ENCODE peak calls at places on chromosomes 7 and 10, in four cellular contexts. One of them, this sample, is unnamed.

GRCh38 chr7:139681463-139681755 is 96.4 kb downstream of the HIPK2 start:
- DNase-seq in AG04449: no peak
- DNase-seq in progenitor cell of endocrine pancreas: no peak
- DNase-seq in thoracic aorta: no peak
- DNase-seq in this sample: no peak

GRCh38 chr10:52703451-52703850 is 69.1 kb downstream of the MBL2 start:
- DNase-seq in progenitor cell of endocrine pancreas: no peak
- DNase-seq in thoracic aorta: no peak
- DNase-seq in AG04449: no peak
- DNase-seq in this sample: no peak

GRCh38 chr10:62456611-62457101 is 82.5 kb downstream of the ZNF365 start:
- DNase-seq in thoracic aorta: no peak
- DNase-seq in progenitor cell of endocrine pancreas: no peak
- DNase-seq in AG04449: no peak
- DNase-seq in this sample: no peak

GRCh38 chr7:157433628-157434027 is 96.8 kb downstream of the DNAJB6 start:
- DNase-seq in thoracic aorta: no peak
- DNase-seq in AG04449: no peak
- DNase-seq in progenitor cell of endocrine pancreas: no peak
- DNase-seq in this sample: no peak

GRCh38 chr10:22931948-22932347 is 4.1 kb downstream of the ARMC3 start:
- DNase-seq in AG04449: no peak
- DNase-seq in progenitor cell of endocrine pancreas: no peak
- DNase-seq in thoracic aorta: no peak
- DNase-seq in this sample: no peak

GRCh38 chr10:128963246-128964099 is 503.6 kb upstream of the MGMT start:
- DNase-seq in progenitor cell of endocrine pancreas: no peak
- DNase-seq in thoracic aorta: no peak
- DNase-seq in AG04449: no peak
- DNase-seq in this sample: no peak

GRCh38 chr7:115707236-115707635 is 323.3 kb downstream of the TFEC start:
- DNase-seq in AG04449: no peak
- DNase-seq in thoracic aorta: no peak
- DNase-seq in progenitor cell of endocrine pancreas: no peak
- DNase-seq in this sample: no peak

GRCh38 chr10:36073796-36074345 is 431.8 kb upstream of the FZD8 start:
- DNase-seq in AG04449: no peak
- DNase-seq in progenitor cell of endocrine pancreas: no peak
- DNase-seq in thoracic aorta: no peak
- DNase-seq in this sample: no peak

GRCh38 chr10:5666324-5667220 is at the start of gene ASB13:
- DNase-seq in thoracic aorta: no peak
- DNase-seq in AG04449: no peak
- DNase-seq in progenitor cell of endocrine pancreas: peak
- DNase-seq in this sample: peak
- TF ChIP-seq CTCF in thoracic aorta: no peak
- TF ChIP-seq CTCF in AG04449: no peak
- TF ChIP-seq CTCF in progenitor cell of endocrine pancreas: peak
- TF ChIP-seq CTCF in this sample: no peak

GRCh38 chr10:34824870-34825269 is 9.8 kb upstream of the PARD3 start:
- DNase-seq in AG04449: no peak
- DNase-seq in thoracic aorta: no peak
- DNase-seq in progenitor cell of endocrine pancreas: no peak
- DNase-seq in this sample: no peak

GRCh38 chr10:34825433-34825832 is 10.3 kb upstream of the PARD3 start:
- DNase-seq in progenitor cell of endocrine pancreas: no peak
- DNase-seq in thoracic aorta: no peak
- DNase-seq in AG04449: no peak
- DNase-seq in this sample: no peak

GRCh38 chr10:34817586-34817985 is 2.5 kb upstream of the PARD3 start:
- DNase-seq in AG04449: no peak
- DNase-seq in progenitor cell of endocrine pancreas: no peak
- DNase-seq in thoracic aorta: no peak
- DNase-seq in this sample: no peak

GRCh38 chr10:34826221-34826620 is 11.1 kb upstream of the PARD3 start:
- DNase-seq in progenitor cell of endocrine pancreas: no peak
- DNase-seq in thoracic aorta: no peak
- DNase-seq in AG04449: no peak
- DNase-seq in this sample: no peak

GRCh38 chr10:34821587-34822585 is 6.8 kb upstream of the PARD3 start:
- DNase-seq in thoracic aorta: no peak
- DNase-seq in progenitor cell of endocrine pancreas: no peak
- DNase-seq in AG04449: no peak
- DNase-seq in this sample: no peak
- TF ChIP-seq CTCF in thoracic aorta: no peak
- TF ChIP-seq CTCF in progenitor cell of endocrine pancreas: no peak
- TF ChIP-seq CTCF in AG04449: no peak
- TF ChIP-seq CTCF in this sample: no peak

DNA sequence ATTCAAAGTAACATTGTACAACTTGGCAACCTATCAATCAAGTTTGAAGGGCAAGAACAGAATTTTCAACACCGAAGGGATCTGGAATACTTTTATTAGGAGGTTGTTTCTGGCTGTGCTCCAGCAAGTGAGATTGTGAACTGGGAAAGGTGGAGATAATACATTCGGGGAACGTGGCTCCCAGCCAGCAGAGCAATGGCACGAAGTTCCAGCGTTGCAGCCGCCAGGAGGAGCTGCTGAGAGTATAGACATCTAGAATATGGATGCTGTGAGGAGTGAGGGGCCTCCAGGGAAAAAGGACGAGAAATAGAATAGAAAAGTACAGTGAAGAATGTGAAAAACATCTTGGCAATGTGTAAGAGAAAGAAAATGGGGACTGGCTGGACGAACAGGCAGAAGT is 69.5 kb downstream of the TCERG1L start:
- DNase-seq in progenitor cell of endocrine pancreas: peak
- DNase-seq in thoracic aorta: no peak
- DNase-seq in AG04449: no peak
- DNase-seq in this sample: peak
- TF ChIP-seq CTCF in progenitor cell of endocrine pancreas: peak
- TF ChIP-seq CTCF in thoracic aorta: no peak
- TF ChIP-seq CTCF in AG04449: no peak
- TF ChIP-seq CTCF in this sample: peak

DNA sequence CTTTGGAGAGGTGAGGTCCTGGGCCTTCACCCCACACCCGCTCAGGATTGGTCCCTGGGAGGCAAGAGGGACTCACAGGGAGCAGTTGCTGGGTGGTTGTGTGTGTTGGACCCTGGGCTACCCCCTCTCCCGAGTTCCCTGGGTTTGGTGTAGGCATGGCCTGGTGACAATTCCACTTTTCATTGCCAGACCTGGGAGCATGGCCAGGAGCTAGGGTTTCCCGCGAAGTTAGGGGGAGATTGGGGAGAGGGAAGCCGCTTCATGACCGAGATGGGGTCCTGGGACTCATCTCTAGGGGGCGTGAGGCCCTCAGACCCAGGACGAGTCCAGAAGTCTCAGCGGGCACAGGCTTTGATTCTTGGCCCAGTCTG is 579 bp downstream of the PALD1 start:
- DNase-seq in thoracic aorta: no peak
- DNase-seq in AG04449: no peak
- DNase-seq in progenitor cell of endocrine pancreas: no peak
- DNase-seq in this sample: no peak
- TF ChIP-seq CTCF in thoracic aorta: no peak
- TF ChIP-seq CTCF in AG04449: no peak
- TF ChIP-seq CTCF in progenitor cell of endocrine pancreas: peak
- TF ChIP-seq CTCF in this sample: no peak

GRCh38 chr7:149546331-149546730 is 48.7 kb upstream of the ZNF746 start:
- DNase-seq in thoracic aorta: no peak
- DNase-seq in AG04449: no peak
- DNase-seq in progenitor cell of endocrine pancreas: no peak
- DNase-seq in this sample: no peak

GRCh38 chr7:149544028-149544427 is 46.4 kb upstream of the ZNF746 start:
- DNase-seq in progenitor cell of endocrine pancreas: no peak
- DNase-seq in AG04449: no peak
- DNase-seq in thoracic aorta: no peak
- DNase-seq in this sample: no peak

GRCh38 chr7:149552778-149553177 is 55.2 kb upstream of the ZNF746 start:
- DNase-seq in AG04449: no peak
- DNase-seq in progenitor cell of endocrine pancreas: no peak
- DNase-seq in thoracic aorta: no peak
- DNase-seq in this sample: no peak

GRCh38 chr7:149547126-149547525 is 49.5 kb upstream of the ZNF746 start:
- DNase-seq in AG04449: no peak
- DNase-seq in progenitor cell of endocrine pancreas: no peak
- DNase-seq in thoracic aorta: no peak
- DNase-seq in this sample: no peak
- TF ChIP-seq CTCF in AG04449: no peak
- TF ChIP-seq CTCF in progenitor cell of endocrine pancreas: no peak
- TF ChIP-seq CTCF in thoracic aorta: no peak
- TF ChIP-seq CTCF in this sample: no peak

GRCh38 chr10:6833458-6834011 is 253.5 kb upstream of the PRKCQ start:
- DNase-seq in thoracic aorta: no peak
- DNase-seq in AG04449: no peak
- DNase-seq in progenitor cell of endocrine pancreas: no peak
- DNase-seq in this sample: no peak

GRCh38 chr10:6840093-6840763 is 260.2 kb upstream of the PRKCQ start:
- DNase-seq in AG04449: no peak
- DNase-seq in progenitor cell of endocrine pancreas: no peak
- DNase-seq in thoracic aorta: no peak
- DNase-seq in this sample: no peak

GRCh38 chr10:6841746-6842145 is 261.7 kb upstream of the PRKCQ start:
- DNase-seq in progenitor cell of endocrine pancreas: no peak
- DNase-seq in thoracic aorta: no peak
- DNase-seq in AG04449: no peak
- DNase-seq in this sample: no peak

GRCh38 chr10:6840766-6841165 is 260.7 kb upstream of the PRKCQ start:
- DNase-seq in thoracic aorta: no peak
- DNase-seq in progenitor cell of endocrine pancreas: no peak
- DNase-seq in AG04449: no peak
- DNase-seq in this sample: no peak

DNA sequence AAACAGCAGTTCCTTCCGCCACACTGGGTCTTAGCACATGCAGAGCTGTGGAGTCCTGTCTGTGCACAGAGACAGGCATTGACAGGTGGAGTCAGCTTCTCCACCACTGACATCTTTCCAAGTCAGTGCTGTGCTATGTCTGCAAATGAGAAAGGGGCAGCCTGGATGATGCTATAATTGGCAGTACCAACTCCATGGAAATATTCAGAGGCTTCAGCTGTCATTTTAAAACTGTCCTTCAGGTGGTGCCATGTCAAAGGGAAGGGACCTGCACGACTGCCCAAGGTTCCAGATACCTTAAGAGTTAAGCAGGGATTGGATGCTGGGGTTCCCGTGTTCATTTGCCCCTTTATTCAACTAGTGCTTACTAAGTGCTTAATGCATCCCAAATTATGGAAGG is 258.0 kb upstream of the PRKCQ start:
- DNase-seq in AG04449: no peak
- DNase-seq in thoracic aorta: no peak
- DNase-seq in progenitor cell of endocrine pancreas: no peak
- DNase-seq in this sample: no peak
- TF ChIP-seq CTCF in AG04449: no peak
- TF ChIP-seq CTCF in thoracic aorta: no peak
- TF ChIP-seq CTCF in progenitor cell of endocrine pancreas: peak
- TF ChIP-seq CTCF in this sample: no peak

GRCh38 chr10:14146501-14146900 is 184.2 kb downstream of the FRMD4A start:
- DNase-seq in AG04449: peak
- DNase-seq in thoracic aorta: no peak
- DNase-seq in progenitor cell of endocrine pancreas: no peak
- DNase-seq in this sample: no peak
- TF ChIP-seq CTCF in AG04449: no peak
- TF ChIP-seq CTCF in thoracic aorta: no peak
- TF ChIP-seq CTCF in progenitor cell of endocrine pancreas: no peak
- TF ChIP-seq CTCF in this sample: no peak

GRCh38 chr10:46229144-46229563 is 57.6 kb upstream of the ANTXRL start:
- DNase-seq in AG04449: no peak
- DNase-seq in progenitor cell of endocrine pancreas: no peak
- DNase-seq in thoracic aorta: no peak
- DNase-seq in this sample: peak
- TF ChIP-seq CTCF in AG04449: peak
- TF ChIP-seq CTCF in progenitor cell of endocrine pancreas: peak
- TF ChIP-seq CTCF in thoracic aorta: peak
- TF ChIP-seq CTCF in this sample: peak

GRCh38 chr10:110504111-110504735 is 6.5 kb downstream of the DUSP5 start:
- DNase-seq in thoracic aorta: no peak
- DNase-seq in AG04449: no peak
- DNase-seq in progenitor cell of endocrine pancreas: no peak
- DNase-seq in this sample: no peak

GRCh38 chr10:110507303-110507702 is 9.6 kb downstream of the DUSP5 start:
- DNase-seq in AG04449: no peak
- DNase-seq in thoracic aorta: no peak
- DNase-seq in progenitor cell of endocrine pancreas: no peak
- DNase-seq in this sample: no peak

GRCh38 chr10:110506448-110506847 is 8.7 kb downstream of the DUSP5 start:
- DNase-seq in progenitor cell of endocrine pancreas: no peak
- DNase-seq in AG04449: no peak
- DNase-seq in thoracic aorta: no peak
- DNase-seq in this sample: no peak

GRCh38 chr10:110503528-110504110 is 5.9 kb downstream of the DUSP5 start:
- DNase-seq in AG04449: no peak
- DNase-seq in thoracic aorta: no peak
- DNase-seq in progenitor cell of endocrine pancreas: no peak
- DNase-seq in this sample: no peak

DNA sequence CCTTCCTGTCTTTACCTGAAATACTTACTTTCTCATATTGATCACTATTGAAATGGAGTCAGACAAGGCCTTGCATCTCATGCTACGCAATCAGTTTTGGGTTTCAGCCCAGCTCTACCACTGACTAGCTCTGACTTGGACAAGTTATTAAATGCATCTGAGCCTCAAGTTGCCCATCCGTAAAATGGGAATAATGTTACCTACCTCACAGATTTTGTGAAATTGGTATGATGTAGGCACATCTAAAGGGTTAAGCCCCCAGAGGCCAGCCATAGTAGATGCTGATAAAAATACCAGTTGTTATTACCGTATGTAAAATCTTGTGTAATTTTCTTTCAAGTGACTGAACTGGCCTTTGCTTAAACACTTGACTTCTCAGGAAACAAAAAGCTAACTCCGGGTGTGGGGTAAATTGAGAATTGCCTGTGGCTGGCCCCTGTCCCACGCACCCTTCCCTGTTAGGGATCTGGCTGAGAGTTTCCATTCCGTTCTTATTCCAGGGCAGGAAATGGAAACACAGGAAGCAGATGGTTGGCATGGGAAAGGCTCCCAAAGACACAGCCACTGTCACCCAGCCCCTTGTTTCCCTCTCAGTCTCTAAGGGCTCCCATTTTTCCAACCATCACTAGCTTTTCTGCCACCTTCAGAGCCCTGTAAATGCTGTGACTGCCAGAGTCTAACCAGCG is 7.6 kb downstream of the DUSP5 start:
- DNase-seq in progenitor cell of endocrine pancreas: no peak
- DNase-seq in thoracic aorta: no peak
- DNase-seq in AG04449: no peak
- DNase-seq in this sample: no peak
- TF ChIP-seq CTCF in progenitor cell of endocrine pancreas: no peak
- TF ChIP-seq CTCF in thoracic aorta: no peak
- TF ChIP-seq CTCF in AG04449: no peak
- TF ChIP-seq CTCF in this sample: no peak